ENCODE peak calls at places on chromosomes 3 and 15, in five cellular contexts. C, Z, U, B and H are unnamed samples.

GRCh38 chr15:41695750-41696436 is 35.7 kb downstream of the MGA start:
- DNase-seq in C (peak), Z (peak), U (no peak), B (peak), H (no peak)

GRCh38 chr3:122067214-122067550 is 12.0 kb downstream of the CD86 start:
- DNase-seq in C (no peak), Z (no peak), U (no peak), B (no peak), H (no peak)

GRCh38 chr3:142633073-142633472 is 36.9 kb downstream of the PLS1 start:
- DNase-seq in C (no peak), Z (no peak), U (no peak), B (no peak), H (no peak)

GRCh38 chr3:47440131-47440530 is 35.6 kb downstream of the SCAP start:
- DNase-seq in C (no peak), Z (no peak), U (no peak), B (no peak), H (no peak)

GRCh38 chr3:155744626-155745324 is at the start of gene PLCH1:
- DNase-seq in C (peak), Z (peak), U (no peak), B (peak), H (no peak)

GRCh38 chr3:43190682-43191081 is 84.8 kb upstream of the POMGNT2 start:
- DNase-seq in C (peak), Z (no peak), U (peak), B (no peak), H (no peak)

GRCh38 chr3:189360291-189360690 is 188.5 kb downstream of the TPRG1 start:
- DNase-seq in C (no peak), Z (no peak), U (no peak), B (no peak), H (no peak)

GRCh38 chr3:64023861-64024223 is 548 bp upstream of the PSMD6 start:
- DNase-seq in C (no peak), Z (no peak), U (no peak), B (no peak), H (no peak)

GRCh38 chr3:132318451-132318850 is 1.2 kb downstream of the ACP3 start:
- DNase-seq in C (peak), Z (no peak), U (no peak), B (no peak), H (no peak)

GRCh38 chr3:105130911-105131310 is 235.8 kb upstream of the ALCAM start:
- DNase-seq in C (no peak), Z (no peak), U (no peak), B (no peak), H (no peak)

GRCh38 chr15:93985925-93986324 is 245.4 kb upstream of the MCTP2 start:
- DNase-seq in C (peak), Z (no peak), U (no peak), B (no peak), H (no peak)

GRCh38 chr3:190534386-190534785 is 20.5 kb downstream of the IL1RAP start:
- DNase-seq in C (no peak), Z (no peak), U (no peak), B (no peak), H (no peak)

GRCh38 chr3:47884603-47885002 is 81.7 kb downstream of the DHX30 start:
- DNase-seq in C (no peak), Z (no peak), U (no peak), B (no peak), H (no peak)

GRCh38 chr3:51974277-51974962 is 444 bp upstream of the ABHD14A start:
- DNase-seq in C (no peak), Z (peak), U (no peak), B (no peak), H (no peak)

GRCh38 chr3:10926831-10927521 is 65.6 kb upstream of the SLC6A1 start:
- DNase-seq in C (peak), Z (no peak), U (no peak), B (no peak), H (no peak)

GRCh38 chr3:160078533-160078932 is 89.9 kb downstream of the IL12A start:
- DNase-seq in C (no peak), Z (no peak), U (no peak), B (no peak), H (no peak)

GRCh38 chr3:88180398-88180999 is 30.7 kb downstream of the C3orf38 start:
- DNase-seq in C (peak), Z (peak), U (no peak), B (peak), H (no peak)

GRCh38 chr3:128432898-128433629 is 33.6 kb downstream of the DNAJB8 start:
- DNase-seq in C (peak), Z (no peak), U (no peak), B (no peak), H (no peak)

GRCh38 chr3:149317072-149317471 is 16.4 kb downstream of the TM4SF18 start:
- DNase-seq in C (no peak), Z (no peak), U (no peak), B (no peak), H (no peak)